ENCODE peak calls at places on chromosomes 5 and 9, in five cellular contexts. D is SJSA1, K is heart right ventricle, W is neuronal stem cell, J is adrenal gland. H is an unnamed sample. For H3K27me3, the result is how much of the 10 kb centered on the place peaks cover.

GRCh38 chr5:176716320-176716719 is 69.0 kb downstream of the TSPAN17 start:
- DNase-seq in D (no peak), K (no peak), W (no peak), J (peak), H (no peak)

GRCh38 chr5:86463339-86463738 is 154.4 kb upstream of the COX7C start:
- DNase-seq in D (no peak), K (no peak), W (no peak), J (no peak), H (peak)

GRCh38 chr5:72767289-72768010 is 49.0 kb upstream of the TNPO1 start:
- DNase-seq in D (no peak), K (no peak), W (no peak), J (peak), H (peak)

GRCh38 chr5:10831416-10831815 is 70.4 kb upstream of the DAP start:
- DNase-seq in D (peak), K (no peak), W (no peak), J (no peak), H (no peak)

GRCh38 chr5:160903076-160903475 is 51.1 kb upstream of the ATP10B start:
- DNase-seq in D (no peak), K (no peak), W (no peak), J (no peak), H (no peak)

GRCh38 chr5:38681024-38681805 is 124.8 kb upstream of the LIFR start:
- DNase-seq in D (no peak), K (no peak), W (no peak), J (no peak), H (no peak)

GRCh38 chr5:147966326-147966725 is 60.0 kb upstream of the C5orf46 start:
- DNase-seq in D (no peak), K (no peak), W (no peak), J (no peak), H (no peak)

GRCh38 chr5:88269222-88269771 is 652 bp upstream of the TMEM161B start:
- DNase-seq in D (peak), K (no peak), W (no peak), J (peak), H (peak)

GRCh38 chr5:115816226-115817042 is at the start of gene CDO1:
- DNase-seq in D (peak), K (peak), W (peak), J (peak), H (peak)

DNA sequence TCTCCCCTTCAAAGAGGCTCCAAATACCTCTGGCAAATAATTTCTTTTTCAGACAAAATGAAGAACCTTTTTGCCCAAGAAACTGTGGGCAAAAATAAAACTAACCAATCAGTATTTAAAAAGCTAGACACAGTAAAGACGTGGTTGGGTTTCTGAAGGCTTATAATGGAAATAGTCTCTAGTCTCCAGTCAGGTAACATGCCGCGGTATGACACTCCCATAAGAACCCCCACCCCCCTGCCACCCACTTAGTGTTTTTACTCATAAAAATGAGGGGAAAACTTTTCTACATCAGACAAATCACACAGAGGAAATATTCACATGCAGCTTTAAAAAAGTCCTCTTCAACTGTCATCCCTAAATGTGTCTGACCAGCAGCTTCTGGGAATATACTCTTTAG is 105.3 kb downstream of the THBS4 start:
- DNase-seq in D (no peak), K (no peak), W (no peak), J (no peak), H (no peak)
- H3K27ac ChIP-seq in D (no peak), K (peak), W (no peak), J (peak), H (no peak)

GRCh38 chr5:76406014-76406413 is 2.9 kb downstream of the IQGAP2 start:
- DNase-seq in D (no peak), K (no peak), W (no peak), J (no peak), H (no peak)
- H3K27me3 ChIP-seq in D (half or more), K (under half), W (under half), J (under half), H (under half)

GRCh38 chr5:76691470-76692273 is 24.3 kb upstream of the F2R start:
- DNase-seq in D (peak), K (peak), W (no peak), J (peak), H (peak)
- H3K4me3 ChIP-seq in D (no peak), K (no peak), W (no peak), J (no peak), H (no peak)

DNA sequence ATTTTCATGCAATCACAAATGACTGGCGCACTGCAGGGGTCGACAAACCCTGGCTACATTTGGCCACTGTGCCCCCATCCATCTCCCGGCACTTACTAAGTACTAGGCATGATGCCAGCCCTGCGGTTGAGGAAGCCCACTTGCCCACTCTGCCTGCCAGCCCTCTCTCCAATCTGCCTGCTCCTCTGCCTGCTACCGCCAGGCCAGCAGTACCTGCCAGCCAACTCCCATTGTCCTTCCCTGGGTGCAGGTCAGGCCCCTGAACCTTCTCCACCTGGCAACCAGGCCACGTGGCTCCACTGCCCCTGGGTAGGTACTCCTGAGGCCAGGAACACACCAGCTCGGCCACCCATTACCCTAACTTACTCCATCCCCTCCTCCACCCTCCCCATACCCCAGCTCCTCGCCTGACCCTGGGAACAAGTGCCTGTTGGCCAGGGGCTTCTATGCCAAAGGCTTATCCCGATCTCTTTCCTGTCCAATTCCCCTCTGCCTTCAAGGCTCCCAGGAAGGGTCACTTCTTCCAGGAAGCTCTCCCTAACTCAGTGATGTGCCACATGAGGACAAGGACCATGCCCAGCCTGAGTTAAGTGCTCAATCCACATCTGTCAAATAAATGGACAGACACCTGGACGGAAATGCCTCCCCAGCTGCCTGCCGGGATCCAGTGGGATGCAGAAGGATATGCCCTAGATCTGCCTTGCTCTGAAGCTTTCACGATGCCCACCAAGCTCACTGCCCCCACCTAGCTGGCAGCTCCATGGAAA is 6.6 kb downstream of the EEIG1 start:
- DNase-seq in D (no peak), K (no peak), W (no peak), J (no peak), H (no peak)
- H3K27ac ChIP-seq in D (no peak), K (peak), W (no peak), J (peak), H (no peak)

GRCh38 chr9:12289711-12290110 is 403.5 kb upstream of the TYRP1 start:
- DNase-seq in D (no peak), K (no peak), W (no peak), J (no peak), H (no peak)
- H3K27me3 ChIP-seq in D (under half), K (under half), W (under half), J (under half), H (under half)

GRCh38 chr5:43604699-43605098 is 1.7 kb downstream of the NNT start:
- DNase-seq in D (no peak), K (no peak), W (no peak), J (no peak), H (no peak)

GRCh38 chr5:43602456-43602817 is 543 bp upstream of the NNT start:
- DNase-seq in D (no peak), K (peak), W (peak), J (peak), H (peak)

GRCh38 chr5:43602818-43603534 is at the start of gene NNT:
- DNase-seq in D (peak), K (peak), W (peak), J (peak), H (peak)

GRCh38 chr5:43601454-43602260 is 1.3 kb upstream of the NNT start:
- DNase-seq in D (peak), K (peak), W (no peak), J (no peak), H (no peak)

DNA sequence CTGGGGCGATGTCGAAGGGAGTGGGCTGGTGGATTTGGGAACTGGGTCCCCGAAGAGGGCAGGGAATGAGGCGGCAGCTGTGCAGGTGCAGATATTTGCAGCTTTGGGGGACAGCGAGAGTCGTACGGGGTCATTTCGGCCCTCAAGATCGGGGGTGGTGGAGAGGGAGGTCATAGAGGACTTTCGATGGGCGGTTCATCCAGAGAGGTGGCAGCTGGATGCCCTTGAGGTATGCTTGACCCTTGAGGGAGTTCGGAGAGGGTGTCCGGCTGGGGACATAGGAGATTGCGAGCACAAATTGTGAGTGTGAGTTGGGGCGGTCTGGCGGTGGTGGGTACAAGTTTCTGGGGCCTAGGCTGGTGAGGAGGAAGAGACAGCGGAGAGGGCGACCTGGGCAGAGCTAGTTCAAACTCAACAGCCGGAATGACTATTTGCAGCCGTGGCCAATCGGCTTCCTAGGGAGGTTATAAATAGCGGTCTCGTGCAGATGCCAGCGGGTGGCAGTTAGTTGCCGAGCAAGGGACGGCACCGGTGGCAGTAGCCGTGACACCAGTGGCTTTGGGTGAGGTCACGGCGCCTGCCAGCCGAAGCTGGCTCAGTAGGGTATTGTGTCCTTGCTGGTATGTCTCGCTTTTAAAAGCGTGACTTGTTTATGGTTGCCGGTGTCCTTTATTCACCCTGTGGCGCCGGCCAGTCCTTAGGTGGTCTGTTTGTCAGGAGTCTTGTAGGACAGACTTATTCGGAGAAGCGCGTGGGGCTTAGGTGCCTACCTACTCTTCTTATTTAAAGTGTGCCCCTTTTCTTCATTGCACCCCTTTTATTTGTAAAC is 769 bp downstream of the NNT start:
- DNase-seq in D (peak), K (peak), W (no peak), J (peak), H (peak)
- H3K4me3 ChIP-seq in D (peak), K (peak), W (peak), J (peak), H (peak)

DNA sequence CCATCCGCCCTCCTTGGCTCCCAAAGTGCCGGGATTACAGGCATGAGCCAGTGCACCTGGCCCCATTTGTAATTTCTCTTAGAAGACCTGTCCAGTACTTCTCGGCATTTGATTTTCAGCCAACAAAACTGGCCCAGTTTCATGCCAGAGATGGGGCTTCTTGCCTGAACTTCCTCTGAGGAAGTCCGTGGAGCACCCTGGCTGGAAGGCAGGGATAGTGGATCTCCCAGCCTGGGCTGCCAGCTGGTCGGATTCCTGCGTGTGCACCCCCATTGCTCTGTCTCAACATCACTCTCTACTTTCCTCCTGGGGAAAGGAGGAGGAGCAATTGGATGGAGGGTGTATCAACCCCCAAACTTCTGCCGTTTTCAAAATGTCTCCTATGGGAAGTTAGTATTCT is 39.0 kb downstream of the FAM78A start:
- DNase-seq in D (no peak), K (no peak), W (no peak), J (no peak), H (no peak)
- H3K27ac ChIP-seq in D (no peak), K (peak), W (no peak), J (no peak), H (peak)

DNA sequence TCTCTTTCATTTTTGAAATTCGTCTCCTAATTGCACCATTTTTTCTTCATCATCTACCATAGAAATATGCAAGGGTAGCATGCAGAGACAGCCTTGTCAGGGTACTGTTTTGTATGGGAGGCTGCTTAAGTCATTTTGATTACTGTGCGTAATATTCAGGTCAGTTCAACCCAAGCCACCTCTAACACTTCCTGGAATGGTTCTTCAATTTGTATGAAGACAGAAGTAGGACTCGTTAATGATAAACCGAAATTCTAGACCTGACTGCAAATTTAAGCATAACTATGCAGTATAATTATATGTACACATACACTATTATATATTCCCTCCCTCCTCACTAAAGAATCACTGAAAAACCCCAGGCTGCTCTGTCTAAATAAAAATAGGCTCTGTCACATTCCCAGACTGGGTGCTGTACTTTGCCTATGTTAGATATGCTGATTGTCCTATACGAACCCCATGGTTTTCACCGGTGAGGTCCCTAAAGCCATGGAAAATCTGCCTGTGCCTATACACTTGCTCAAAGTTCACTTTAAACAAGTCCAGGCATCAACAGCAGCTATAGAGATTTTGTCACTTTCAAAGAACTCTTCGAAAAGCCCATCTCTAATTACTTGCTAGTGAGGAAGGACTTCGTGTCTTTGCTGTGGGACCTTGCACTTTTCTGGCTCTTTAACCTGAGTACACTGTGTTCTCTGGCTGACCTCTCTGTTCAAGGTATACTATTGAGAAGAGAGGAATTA is 352.1 kb upstream of the CD180 start:
- DNase-seq in D (no peak), K (no peak), W (no peak), J (no peak), H (no peak)
- H3K27me3 ChIP-seq in D (under half), K (under half), W (under half), J (under half), H (under half)

GRCh38 chr5:134556994-134557393 is 31.5 kb downstream of the JADE2 start:
- DNase-seq in D (no peak), K (no peak), W (no peak), J (no peak), H (no peak)
- H3K4me3 ChIP-seq in D (no peak), K (no peak), W (no peak), J (no peak), H (no peak)